ENCODE peak calls at places on chromosomes 7 and 10, in five cellular contexts. O, K, M, C and H are unnamed samples.
A peak's percentile ranks its signal among the peaks of the same experiment; 100 is the strongest.

GRCh38 chr10:36023939-36024338 is 381.8 kb upstream of the FZD8 start:
- DNase-seq in K (no peak), M (no peak), O (no peak), C (no peak), H (peak; percentile 59)

GRCh38 chr7:136294977-136295376 is 317.8 kb upstream of the MTPN start:
- DNase-seq in K (no peak), M (no peak), C (no peak), O (peak; percentile 54), H (no peak)

GRCh38 chr7:150856303-150857275 is 4.3 kb downstream of the AOC1 start:
- DNase-seq in M (no peak), K (no peak), C (no peak), O (no peak), H (no peak)

GRCh38 chr10:80199828-80200227 is 5.5 kb downstream of the ANXA11 start:
- DNase-seq in C (no peak), K (no peak), O (no peak), M (no peak), H (no peak)

GRCh38 chr7:111532625-111533024 is 29.7 kb downstream of the IMMP2L start:
- DNase-seq in C (no peak), O (no peak), M (peak; percentile 34), K (no peak), H (no peak)

GRCh38 chr7:106121189-106121799 is 9.2 kb upstream of the SYPL1 start:
- DNase-seq in O (no peak), M (no peak), C (no peak), K (no peak), H (no peak)

GRCh38 chr10:127687548-127687947 is 49.4 kb upstream of the FOXI2 start:
- DNase-seq in K (no peak), O (no peak), M (no peak), C (no peak), H (no peak)

GRCh38 chr7:131843862-131844261 is 287.4 kb upstream of the PODXL start:
- DNase-seq in C (no peak), K (no peak), M (no peak), O (no peak), H (no peak)

GRCh38 chr7:48182736-48183369 is 11.6 kb downstream of the ABCA13 start:
- DNase-seq in K (no peak), M (no peak), O (no peak), C (no peak), H (peak; percentile 28)

GRCh38 chr10:94405406-94405805 is 3.1 kb downstream of the TBC1D12 start:
- DNase-seq in K (no peak), O (no peak), C (no peak), M (no peak), H (no peak)

GRCh38 chr7:94632338-94633024 is 23.5 kb downstream of the SGCE start:
- DNase-seq in O (no peak), M (peak; percentile 16), C (no peak), K (no peak), H (peak; percentile 76)